ENCODE peak calls at places on chromosomes 11 and 22, in seven cellular contexts. J, N, W, L, X, U and H are unnamed samples.
A peak's percentile ranks its signal among the peaks of the same experiment; 100 is the strongest.

GRCh38 chr11:69863544-69864200 is 44.5 kb upstream of the FGF3 start:
- DNase-seq in J (no peak), U (no peak), W (peak; percentile 19), X (no peak), N (no peak), L (no peak), H (no peak)

GRCh38 chr11:2913029-2913431 is 16.2 kb downstream of the PHLDA2 start:
- DNase-seq in L (no peak), U (no peak), X (no peak), N (no peak), J (no peak), W (no peak), H (no peak)

GRCh38 chr11:68153742-68154141 is 32.6 kb upstream of the CHKA start:
- DNase-seq in N (no peak), U (no peak), J (no peak), X (no peak), L (no peak), W (no peak), H (no peak)

GRCh38 chr11:33861911-33862310 is 30.0 kb downstream of the LMO2 start:
- DNase-seq in U (no peak), N (no peak), W (no peak), X (no peak), J (no peak), L (no peak), H (no peak)

GRCh38 chr22:36583546-36583945 is 54.6 kb upstream of the EIF3D start:
- DNase-seq in W (no peak), J (no peak), U (no peak), N (no peak), L (no peak), X (no peak), H (no peak)

GRCh38 chr11:114110948-114111347 is 51.4 kb downstream of the ZBTB16 start:
- DNase-seq in L (no peak), X (no peak), N (no peak), W (no peak), J (no peak), U (no peak), H (no peak)

GRCh38 chr11:91998466-91998865 is 226.2 kb upstream of the FAT3 start:
- DNase-seq in W (no peak), L (no peak), J (no peak), N (no peak), U (no peak), X (no peak), H (no peak)

GRCh38 chr11:34274712-34275398 is 83.0 kb downstream of the ABTB2 start:
- DNase-seq in W (peak; percentile 92), N (peak; percentile 80), L (peak; percentile 94), X (peak; percentile 92), U (peak; percentile 80), J (no peak), H (no peak)

GRCh38 chr11:7348432-7349298 is 97.0 kb downstream of the SYT9 start:
- DNase-seq in J (peak; percentile 38), X (no peak), U (no peak), W (no peak), N (no peak), L (no peak), H (no peak)

GRCh38 chr11:65814131-65814959 is 19.4 kb upstream of the SNX32 start:
- DNase-seq in J (no peak), L (no peak), X (no peak), W (peak; percentile 71), U (no peak), N (peak; percentile 29), H (no peak)

GRCh38 chr11:5476184-5476819 is 12.2 kb upstream of the OR52D1 start:
- DNase-seq in N (peak; percentile 39), L (peak; percentile 65), W (no peak), X (peak; percentile 38), J (peak; percentile 73), U (no peak), H (peak; percentile 41)

GRCh38 chr22:45934659-45935341 is 42.2 kb downstream of the WNT7B start:
- DNase-seq in X (peak; percentile 93), N (peak; percentile 32), J (no peak), U (peak; percentile 8), W (peak; percentile 61), L (peak; percentile 92), H (peak; percentile 74)

GRCh38 chr11:121936375-121936774 is 179.6 kb downstream of the BLID start:
- DNase-seq in U (no peak), L (no peak), W (no peak), N (no peak), X (no peak), J (no peak), H (no peak)

GRCh38 chr22:29626497-29627195 is 23.2 kb downstream of the NF2 start:
- DNase-seq in L (no peak), N (no peak), U (no peak), J (no peak), W (no peak), X (no peak), H (peak; percentile 76)

GRCh38 chr11:765025-765801 is 12.1 kb downstream of the GATD1 start:
- DNase-seq in U (no peak), N (peak; percentile 62), L (peak; percentile 82), J (peak; percentile 72), W (no peak), X (peak; percentile 47), H (no peak)

GRCh38 chr11:122071680-122072321 is 44.2 kb downstream of the BLID start:
- DNase-seq in U (no peak), L (no peak), J (peak; percentile 35), N (no peak), X (no peak), W (no peak), H (peak; percentile 50)

GRCh38 chr22:27973851-27974250 is 54.8 kb upstream of the PITPNB start:
- DNase-seq in U (no peak), W (no peak), X (no peak), J (peak; percentile 87), L (no peak), N (no peak), H (no peak)

GRCh38 chr22:26416670-26417270 is 12.3 kb upstream of the ASPHD2 start:
- DNase-seq in W (no peak), X (no peak), N (no peak), J (peak; percentile 62), U (no peak), L (no peak), H (peak; percentile 56)

GRCh38 chr11:108592591-108593213 is 866 bp downstream of the EXPH5 start:
- DNase-seq in W (no peak), X (no peak), N (peak; percentile 20), J (no peak), U (peak; percentile 18), L (no peak), H (no peak)

GRCh38 chr11:77069336-77069968 is 2.7 kb downstream of the CAPN5 start:
- DNase-seq in L (no peak), X (no peak), W (no peak), N (no peak), U (no peak), J (no peak), H (no peak)

GRCh38 chr11:63892233-63892632 is 24.7 kb downstream of the RCOR2 start:
- DNase-seq in X (no peak), W (no peak), N (no peak), J (peak; percentile 34), U (no peak), L (no peak), H (no peak)

GRCh38 chr11:63890368-63890767 is 26.6 kb downstream of the RCOR2 start:
- DNase-seq in L (no peak), J (no peak), W (no peak), N (no peak), X (no peak), U (no peak), H (no peak)

GRCh38 chr11:63889344-63889743 is 27.6 kb downstream of the RCOR2 start:
- DNase-seq in X (no peak), U (no peak), J (no peak), L (no peak), W (no peak), N (no peak), H (no peak)

GRCh38 chr11:63887600-63887999 is 29.4 kb downstream of the RCOR2 start:
- DNase-seq in X (no peak), J (no peak), L (no peak), N (no peak), U (no peak), W (no peak), H (no peak)

DNA sequence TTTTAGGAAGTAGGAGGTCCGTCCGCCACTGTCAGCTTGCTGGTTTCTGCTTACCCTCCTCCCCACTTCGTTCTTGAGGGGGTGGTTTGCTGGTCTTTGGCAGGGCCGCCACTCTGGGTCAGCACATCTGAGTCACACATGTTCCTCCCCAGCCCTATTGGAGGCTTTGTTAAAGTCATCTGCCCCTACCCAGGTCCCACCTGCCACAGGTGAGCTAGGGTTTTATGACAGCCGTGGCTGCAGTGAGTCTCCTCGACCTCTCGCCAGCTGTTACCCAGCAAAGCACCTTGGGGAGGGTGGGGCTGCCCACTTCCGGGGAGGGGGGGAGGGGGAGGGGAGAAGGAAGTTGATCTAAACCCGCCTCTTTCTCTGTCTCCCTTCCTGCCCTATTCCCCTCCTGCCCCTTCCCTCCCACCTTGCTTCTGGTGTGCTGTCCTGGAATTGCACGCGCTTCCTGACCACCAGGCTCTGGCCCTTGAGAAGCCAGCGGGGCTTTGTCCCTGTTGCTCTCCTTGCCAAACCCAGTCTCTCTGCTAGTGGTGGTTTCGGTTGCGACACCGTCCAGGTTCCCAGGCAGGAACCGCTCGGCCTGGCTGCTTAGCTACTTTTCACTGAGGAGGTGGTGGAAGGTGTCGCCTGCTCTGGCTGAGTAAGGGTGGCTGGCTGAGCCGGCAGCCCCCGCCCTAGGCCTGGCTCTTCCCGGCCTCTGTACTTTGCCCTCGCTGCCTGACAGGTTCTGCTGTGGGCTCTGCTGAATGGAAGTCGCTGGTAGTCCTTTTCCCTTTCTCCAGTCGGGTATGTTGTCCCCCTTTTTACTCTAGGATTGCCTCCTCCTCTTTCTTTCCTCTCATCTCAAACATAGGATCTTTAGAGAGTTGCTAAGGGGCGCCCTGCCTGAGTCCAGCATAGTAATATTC is 28.5 kb downstream of the RCOR2 start:
- DNase-seq in J (peak; percentile 54), X (no peak), U (peak; percentile 16), N (peak; percentile 49), W (peak; percentile 79), L (peak; percentile 32), H (no peak)
- H3K9me3 ChIP-seq in J (no peaks in the 10 kb centered on the region), X (no peaks in the 10 kb centered on the region), U (no peaks in the 10 kb centered on the region), N (no peaks in the 10 kb centered on the region), W (no peaks in the 10 kb centered on the region), L (no peaks in the 10 kb centered on the region), H (no peaks in the 10 kb centered on the region)

GRCh38 chr11:19715373-19715772 is 2.7 kb downstream of the NAV2 start:
- DNase-seq in X (no peak), W (no peak), L (peak; percentile 70), N (no peak), U (peak; percentile 46), J (no peak), H (peak; percentile 72)
- H3K4me3 ChIP-seq in X (no peak overlapping the region), W (peak overlapping the region; percentile 54), L (no peak overlapping the region), N (peak overlapping the region; percentile 63), U (peak overlapping the region; percentile 92), J (no peak overlapping the region), H (peak overlapping the region; percentile 64)

GRCh38 chr11:131766637-131767036 is 396.2 kb downstream of the NTM start:
- DNase-seq in J (no peak), X (no peak), N (no peak), W (no peak), U (no peak), L (no peak), H (no peak)
- H3K4me1 ChIP-seq in J (peaks cover 9% of the 10 kb centered on the region), X (no peaks in the 10 kb centered on the region), N (no peaks in the 10 kb centered on the region), W (no peaks in the 10 kb centered on the region), U (no peaks in the 10 kb centered on the region), L (no peaks in the 10 kb centered on the region), H (no peaks in the 10 kb centered on the region)

DNA sequence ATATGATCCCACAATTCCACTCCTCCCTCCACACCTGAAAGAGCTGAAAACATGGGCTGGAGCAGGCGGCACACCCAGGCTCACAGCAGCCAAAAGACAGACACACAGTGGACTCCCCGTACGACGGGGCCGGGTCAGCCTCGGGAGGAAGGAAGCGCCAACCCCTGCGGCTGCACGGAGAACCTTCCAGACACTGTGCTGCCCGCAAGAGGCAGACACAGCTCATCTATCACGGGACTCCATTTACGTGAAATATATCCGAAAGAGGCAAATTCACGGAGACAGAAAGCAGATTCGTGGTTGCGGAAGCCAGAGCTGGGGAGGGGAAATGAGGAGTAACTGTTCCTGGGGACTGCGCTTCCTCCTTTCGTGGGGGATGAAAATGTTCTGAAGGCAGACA is 165.0 kb downstream of the BRD1 start:
- DNase-seq in L (no peak), U (no peak), X (no peak), N (no peak), J (no peak), W (no peak), H (no peak)
- H3K9me3 ChIP-seq in L (no peaks in the 10 kb centered on the region), U (no peaks in the 10 kb centered on the region), X (no peaks in the 10 kb centered on the region), N (no peaks in the 10 kb centered on the region), J (no peaks in the 10 kb centered on the region), W (no peaks in the 10 kb centered on the region), H (no peaks in the 10 kb centered on the region)